ENCODE peak calls at places on chromosomes 12 and 14, in eight cellular contexts. One of them, this sample, is unnamed.

GRCh38 chr14:24852312-24853060 is 197.5 kb downstream of the STXBP6 start:
- DNase-seq in HFF-Myc: no peak
- DNase-seq in left ventricle myocardium inferior: no peak
- DNase-seq in stomach: no peak
- DNase-seq in pancreas: no peak
- DNase-seq in bronchial epithelial cell: no peak
- DNase-seq in fibroblast of pulmonary artery: no peak
- DNase-seq in H7: no peak
- DNase-seq in this sample: no peak

GRCh38 chr12:124418156-124418555 is 123.3 kb downstream of the RFLNA start:
- DNase-seq in left ventricle myocardium inferior: no peak
- DNase-seq in pancreas: no peak
- DNase-seq in HFF-Myc: no peak
- DNase-seq in bronchial epithelial cell: no peak
- DNase-seq in stomach: no peak
- DNase-seq in H7: no peak
- DNase-seq in fibroblast of pulmonary artery: no peak
- DNase-seq in this sample: no peak

GRCh38 chr12:54404061-54405004 is 14.7 kb downstream of the ITGA5 start:
- DNase-seq in left ventricle myocardium inferior: no peak
- DNase-seq in pancreas: no peak
- DNase-seq in stomach: peak
- DNase-seq in bronchial epithelial cell: peak
- DNase-seq in fibroblast of pulmonary artery: peak
- DNase-seq in H7: peak
- DNase-seq in HFF-Myc: no peak
- DNase-seq in this sample: no peak

GRCh38 chr14:99252940-99253868 is 18.8 kb downstream of the BCL11B start:
- DNase-seq in left ventricle myocardium inferior: no peak
- DNase-seq in H7: no peak
- DNase-seq in stomach: no peak
- DNase-seq in fibroblast of pulmonary artery: no peak
- DNase-seq in pancreas: no peak
- DNase-seq in HFF-Myc: no peak
- DNase-seq in bronchial epithelial cell: no peak
- DNase-seq in this sample: no peak

GRCh38 chr12:103518899-103519298 is 23.1 kb upstream of the C12orf42 start:
- DNase-seq in pancreas: no peak
- DNase-seq in bronchial epithelial cell: no peak
- DNase-seq in left ventricle myocardium inferior: no peak
- DNase-seq in H7: no peak
- DNase-seq in stomach: no peak
- DNase-seq in fibroblast of pulmonary artery: no peak
- DNase-seq in HFF-Myc: no peak
- DNase-seq in this sample: no peak

GRCh38 chr12:110754101-110754793 is 11.6 kb upstream of the PPP1CC start:
- DNase-seq in stomach: no peak
- DNase-seq in fibroblast of pulmonary artery: peak
- DNase-seq in bronchial epithelial cell: no peak
- DNase-seq in H7: no peak
- DNase-seq in HFF-Myc: no peak
- DNase-seq in pancreas: no peak
- DNase-seq in left ventricle myocardium inferior: peak
- DNase-seq in this sample: no peak

GRCh38 chr14:65117795-65118746 is 15.8 kb upstream of the MAX start:
- DNase-seq in H7: no peak
- DNase-seq in bronchial epithelial cell: no peak
- DNase-seq in HFF-Myc: no peak
- DNase-seq in stomach: no peak
- DNase-seq in pancreas: no peak
- DNase-seq in left ventricle myocardium inferior: no peak
- DNase-seq in fibroblast of pulmonary artery: no peak
- DNase-seq in this sample: no peak

GRCh38 chr12:95870897-95871296 is 12.1 kb downstream of the SNRPF start:
- DNase-seq in pancreas: no peak
- DNase-seq in bronchial epithelial cell: no peak
- DNase-seq in stomach: no peak
- DNase-seq in H7: no peak
- DNase-seq in fibroblast of pulmonary artery: no peak
- DNase-seq in left ventricle myocardium inferior: no peak
- DNase-seq in HFF-Myc: no peak
- DNase-seq in this sample: no peak

GRCh38 chr12:92827836-92828431 is 101.2 kb downstream of the EEA1 start:
- DNase-seq in pancreas: no peak
- DNase-seq in HFF-Myc: peak
- DNase-seq in stomach: no peak
- DNase-seq in left ventricle myocardium inferior: no peak
- DNase-seq in bronchial epithelial cell: peak
- DNase-seq in fibroblast of pulmonary artery: peak
- DNase-seq in H7: peak
- DNase-seq in this sample: no peak

GRCh38 chr14:50980451-50980850 is 36.2 kb upstream of the PYGL start:
- DNase-seq in H7: no peak
- DNase-seq in bronchial epithelial cell: no peak
- DNase-seq in stomach: no peak
- DNase-seq in left ventricle myocardium inferior: no peak
- DNase-seq in pancreas: no peak
- DNase-seq in HFF-Myc: no peak
- DNase-seq in fibroblast of pulmonary artery: no peak
- DNase-seq in this sample: no peak

GRCh38 chr14:50985816-50986396 is 41.6 kb upstream of the PYGL start:
- DNase-seq in fibroblast of pulmonary artery: no peak
- DNase-seq in H7: peak
- DNase-seq in bronchial epithelial cell: no peak
- DNase-seq in pancreas: no peak
- DNase-seq in stomach: no peak
- DNase-seq in left ventricle myocardium inferior: no peak
- DNase-seq in HFF-Myc: no peak
- DNase-seq in this sample: no peak

GRCh38 chr14:50984061-50984710 is 39.9 kb upstream of the PYGL start:
- DNase-seq in fibroblast of pulmonary artery: no peak
- DNase-seq in pancreas: no peak
- DNase-seq in H7: no peak
- DNase-seq in bronchial epithelial cell: no peak
- DNase-seq in left ventricle myocardium inferior: no peak
- DNase-seq in HFF-Myc: no peak
- DNase-seq in stomach: no peak
- DNase-seq in this sample: no peak

GRCh38 chr14:50985124-50985815 is 41.0 kb upstream of the PYGL start:
- DNase-seq in fibroblast of pulmonary artery: no peak
- DNase-seq in stomach: no peak
- DNase-seq in pancreas: no peak
- DNase-seq in bronchial epithelial cell: no peak
- DNase-seq in HFF-Myc: no peak
- DNase-seq in H7: no peak
- DNase-seq in left ventricle myocardium inferior: no peak
- DNase-seq in this sample: no peak
- H3K4me3 ChIP-seq in fibroblast of pulmonary artery: no peak
- H3K4me3 ChIP-seq in stomach: no peak
- H3K4me3 ChIP-seq in pancreas: no peak
- H3K4me3 ChIP-seq in bronchial epithelial cell: no peak
- H3K4me3 ChIP-seq in HFF-Myc: no peak
- H3K4me3 ChIP-seq in H7: no peak
- H3K4me3 ChIP-seq in left ventricle myocardium inferior: no peak
- H3K4me3 ChIP-seq in this sample: no peak

GRCh38 chr14:102949801-102950451 is 27.5 kb downstream of the AMN start:
- DNase-seq in stomach: peak
- DNase-seq in H7: no peak
- DNase-seq in fibroblast of pulmonary artery: no peak
- DNase-seq in left ventricle myocardium inferior: peak
- DNase-seq in bronchial epithelial cell: no peak
- DNase-seq in HFF-Myc: no peak
- DNase-seq in pancreas: peak
- DNase-seq in this sample: no peak

GRCh38 chr14:102948698-102949061 is 26.2 kb downstream of the AMN start:
- DNase-seq in bronchial epithelial cell: no peak
- DNase-seq in HFF-Myc: no peak
- DNase-seq in stomach: no peak
- DNase-seq in fibroblast of pulmonary artery: no peak
- DNase-seq in left ventricle myocardium inferior: no peak
- DNase-seq in H7: peak
- DNase-seq in pancreas: no peak
- DNase-seq in this sample: no peak

GRCh38 chr14:102947321-102948103 is 25.0 kb downstream of the AMN start:
- DNase-seq in fibroblast of pulmonary artery: no peak
- DNase-seq in HFF-Myc: no peak
- DNase-seq in left ventricle myocardium inferior: no peak
- DNase-seq in pancreas: no peak
- DNase-seq in H7: no peak
- DNase-seq in bronchial epithelial cell: no peak
- DNase-seq in stomach: no peak
- DNase-seq in this sample: no peak

GRCh38 chr14:102951034-102951433 is 28.6 kb downstream of the AMN start:
- DNase-seq in fibroblast of pulmonary artery: peak
- DNase-seq in pancreas: no peak
- DNase-seq in left ventricle myocardium inferior: no peak
- DNase-seq in stomach: no peak
- DNase-seq in H7: no peak
- DNase-seq in bronchial epithelial cell: no peak
- DNase-seq in HFF-Myc: no peak
- DNase-seq in this sample: no peak

DNA sequence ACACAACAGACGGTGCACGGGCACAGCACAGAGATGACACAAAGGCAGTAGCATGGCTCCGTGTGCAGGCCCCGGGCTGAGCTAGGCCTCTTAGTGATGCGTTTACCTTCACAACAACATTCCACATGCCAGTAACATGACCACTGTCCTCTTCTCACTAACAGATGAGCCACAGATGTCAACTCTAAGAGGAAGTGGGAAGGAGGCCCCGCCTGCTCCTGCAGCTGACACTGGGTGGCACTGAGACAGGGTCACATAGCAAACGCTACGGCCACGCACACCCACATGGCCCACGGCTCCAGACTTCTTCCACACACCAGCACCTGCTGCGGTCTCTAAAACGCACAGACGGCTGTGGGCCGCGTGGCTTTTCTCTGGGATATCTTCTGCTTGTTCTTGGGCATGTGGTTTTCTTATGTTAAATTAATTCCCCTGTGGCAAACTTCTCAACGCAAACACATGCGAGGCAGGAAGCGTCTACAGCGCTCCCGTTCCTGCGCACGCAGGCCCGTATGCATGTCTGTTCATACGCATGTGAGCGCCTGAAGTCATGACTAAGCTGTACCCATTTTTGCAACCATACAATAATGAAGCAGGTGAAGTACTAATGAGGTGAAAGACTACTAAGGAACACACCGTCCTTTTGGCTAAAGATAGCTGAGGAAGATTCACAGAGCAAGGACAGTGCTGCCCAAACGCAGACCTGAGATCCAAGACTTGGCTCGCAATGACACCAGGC is 26.8 kb downstream of the AMN start:
- DNase-seq in HFF-Myc: peak
- DNase-seq in H7: no peak
- DNase-seq in left ventricle myocardium inferior: no peak
- DNase-seq in pancreas: no peak
- DNase-seq in stomach: no peak
- DNase-seq in fibroblast of pulmonary artery: no peak
- DNase-seq in bronchial epithelial cell: no peak
- DNase-seq in this sample: peak
- H3K4me3 ChIP-seq in HFF-Myc: no peak
- H3K4me3 ChIP-seq in H7: no peak
- H3K4me3 ChIP-seq in left ventricle myocardium inferior: no peak
- H3K4me3 ChIP-seq in pancreas: no peak
- H3K4me3 ChIP-seq in stomach: no peak
- H3K4me3 ChIP-seq in fibroblast of pulmonary artery: no peak
- H3K4me3 ChIP-seq in bronchial epithelial cell: no peak
- H3K4me3 ChIP-seq in this sample: no peak

DNA sequence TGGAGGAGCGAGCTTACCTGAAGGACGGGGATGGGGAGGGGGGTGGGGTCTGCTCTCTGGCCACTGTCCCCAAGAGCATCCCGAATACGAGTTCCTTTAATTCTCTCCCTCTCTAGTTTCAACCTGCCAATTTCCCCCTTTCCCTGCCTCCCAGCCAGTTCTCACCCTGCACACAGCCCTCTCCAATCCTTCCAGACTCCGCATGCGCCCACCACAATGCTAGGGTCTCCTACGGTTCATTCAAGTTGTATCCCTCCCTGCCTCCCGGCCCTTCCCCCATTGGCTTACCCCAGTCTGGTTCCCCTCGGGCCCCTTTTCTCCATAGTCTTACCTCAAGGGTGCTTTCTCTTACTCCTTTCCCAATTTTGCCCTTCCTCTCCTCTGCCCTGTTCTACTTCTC is 706 bp upstream of the IGFBP6 start:
- DNase-seq in bronchial epithelial cell: no peak
- DNase-seq in stomach: peak
- DNase-seq in left ventricle myocardium inferior: no peak
- DNase-seq in H7: no peak
- DNase-seq in HFF-Myc: no peak
- DNase-seq in pancreas: no peak
- DNase-seq in fibroblast of pulmonary artery: no peak
- DNase-seq in this sample: no peak
- H3K4me3 ChIP-seq in bronchial epithelial cell: no peak
- H3K4me3 ChIP-seq in stomach: peak
- H3K4me3 ChIP-seq in left ventricle myocardium inferior: peak
- H3K4me3 ChIP-seq in H7: peak
- H3K4me3 ChIP-seq in HFF-Myc: peak
- H3K4me3 ChIP-seq in pancreas: no peak
- H3K4me3 ChIP-seq in fibroblast of pulmonary artery: peak
- H3K4me3 ChIP-seq in this sample: peak

GRCh38 chr12:6204533-6205143 is 4.4 kb downstream of the CD9 start:
- DNase-seq in HFF-Myc: no peak
- DNase-seq in left ventricle myocardium inferior: no peak
- DNase-seq in stomach: no peak
- DNase-seq in bronchial epithelial cell: no peak
- DNase-seq in H7: no peak
- DNase-seq in pancreas: no peak
- DNase-seq in fibroblast of pulmonary artery: peak
- DNase-seq in this sample: no peak

GRCh38 chr12:6205761-6206160 is 5.6 kb downstream of the CD9 start:
- DNase-seq in stomach: no peak
- DNase-seq in pancreas: no peak
- DNase-seq in HFF-Myc: no peak
- DNase-seq in left ventricle myocardium inferior: no peak
- DNase-seq in bronchial epithelial cell: no peak
- DNase-seq in fibroblast of pulmonary artery: no peak
- DNase-seq in H7: peak
- DNase-seq in this sample: no peak

GRCh38 chr12:6205144-6205539 is 4.9 kb downstream of the CD9 start:
- DNase-seq in HFF-Myc: no peak
- DNase-seq in fibroblast of pulmonary artery: peak
- DNase-seq in stomach: no peak
- DNase-seq in left ventricle myocardium inferior: peak
- DNase-seq in bronchial epithelial cell: no peak
- DNase-seq in pancreas: no peak
- DNase-seq in H7: peak
- DNase-seq in this sample: no peak

GRCh38 chr12:6207254-6207942 is 7.2 kb downstream of the CD9 start:
- DNase-seq in bronchial epithelial cell: no peak
- DNase-seq in HFF-Myc: no peak
- DNase-seq in stomach: no peak
- DNase-seq in pancreas: no peak
- DNase-seq in left ventricle myocardium inferior: no peak
- DNase-seq in fibroblast of pulmonary artery: no peak
- DNase-seq in H7: no peak
- DNase-seq in this sample: no peak

DNA sequence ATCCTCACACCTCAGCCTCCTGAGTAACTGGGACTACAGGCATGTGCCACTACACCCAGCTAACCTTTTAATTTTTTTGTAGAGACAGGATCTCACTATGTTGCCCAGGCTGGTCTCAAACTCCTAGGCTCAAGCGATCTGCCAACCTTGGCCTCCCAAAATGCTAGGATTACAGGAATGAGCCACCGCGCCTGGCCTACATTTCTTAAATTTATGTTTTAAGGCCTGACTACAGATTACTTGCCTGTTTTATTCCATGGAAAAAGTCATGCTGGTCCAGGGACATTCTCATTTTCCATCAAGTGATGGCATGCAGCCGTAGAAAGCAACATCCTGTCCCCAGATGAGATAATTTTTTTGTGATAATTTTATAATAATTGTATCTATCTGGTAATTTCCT is 6.1 kb downstream of the CD9 start:
- DNase-seq in pancreas: no peak
- DNase-seq in bronchial epithelial cell: no peak
- DNase-seq in left ventricle myocardium inferior: no peak
- DNase-seq in stomach: no peak
- DNase-seq in fibroblast of pulmonary artery: no peak
- DNase-seq in HFF-Myc: no peak
- DNase-seq in H7: no peak
- DNase-seq in this sample: no peak
- H3K4me3 ChIP-seq in pancreas: no peak
- H3K4me3 ChIP-seq in bronchial epithelial cell: no peak
- H3K4me3 ChIP-seq in left ventricle myocardium inferior: peak
- H3K4me3 ChIP-seq in stomach: no peak
- H3K4me3 ChIP-seq in fibroblast of pulmonary artery: no peak
- H3K4me3 ChIP-seq in HFF-Myc: no peak
- H3K4me3 ChIP-seq in H7: no peak
- H3K4me3 ChIP-seq in this sample: no peak